ENCODE peak calls at places on chromosome X, in four cellular contexts. O is HCT116, V is GM12878, S is H1. T is an unnamed sample.

GRCh38 chrX:7068939-7069367 is 78.6 kb upstream of the STS start:
- DNase-seq in O (no peak), V (no peak), S (peak; percentile 59), T (no peak)

GRCh38 chrX:131704136-131704695 is 160.3 kb downstream of the OR13H1 start:
- DNase-seq in O (no peak), V (peak; percentile 87), S (no peak), T (no peak)

GRCh38 chrX:40326186-40326965 is 228.6 kb upstream of the BCOR start:
- DNase-seq in O (no peak), V (no peak), S (no peak), T (no peak)

GRCh38 chrX:96721398-96721797 is 36.8 kb downstream of the DIAPH2 start:
- DNase-seq in O (no peak), V (peak; percentile 50), S (no peak), T (no peak)

GRCh38 chrX:17655232-17656034 is 81.9 kb upstream of the SCML1 start:
- DNase-seq in O (no peak), V (no peak), S (peak; percentile 54), T (peak; percentile 13)

GRCh38 chrX:135429429-135429828 is 7.7 kb downstream of the SMIM10L2A start:
- DNase-seq in O (no peak), V (no peak), S (no peak), T (no peak)

GRCh38 chrX:45799576-45799975 is 598.9 kb upstream of the DIPK2B start:
- DNase-seq in O (no peak), V (no peak), S (no peak), T (no peak)

GRCh38 chrX:105191878-105192277 is 28.6 kb downstream of the TEX13A start:
- DNase-seq in O (no peak), V (no peak), S (peak; percentile 46), T (peak; percentile 25)

GRCh38 chrX:45711231-45711630 is 510.6 kb upstream of the DIPK2B start:
- DNase-seq in O (no peak), V (no peak), S (no peak), T (no peak)

GRCh38 chrX:65451663-65452062 is 82.9 kb downstream of the LAS1L start:
- DNase-seq in O (peak; percentile 6), V (no peak), S (no peak), T (peak; percentile 28)

GRCh38 chrX:130005408-130005807 is 23.0 kb downstream of the BCORL1 start:
- DNase-seq in O (no peak), V (no peak), S (no peak), T (no peak)

GRCh38 chrX:154661200-154661599 is 7.8 kb upstream of the CTAG2 start:
- DNase-seq in O (no peak), V (no peak), S (no peak), T (no peak)

GRCh38 chrX:54811301-54811885 is 3.8 kb downstream of the MAGED2 start:
- DNase-seq in O (no peak), V (no peak), S (no peak), T (no peak)

GRCh38 chrX:119218198-119218597 is 17.9 kb upstream of the PGRMC1 start:
- DNase-seq in O (no peak), V (no peak), S (no peak), T (no peak)

GRCh38 chrX:1521459-1521956 is 15.5 kb downstream of the P2RY8 start:
- DNase-seq in O (no peak), V (peak; percentile 99), S (peak; percentile 46), T (peak; percentile 42)

GRCh38 chrX:10617186-10617963 is 3.0 kb downstream of the MID1 start:
- DNase-seq in O (no peak), V (no peak), S (no peak), T (no peak)

GRCh38 chrX:630007-630921 is at the start of gene SHOX:
- DNase-seq in O (no peak), V (no peak), S (no peak), T (no peak)

GRCh38 chrX:14039344-14039743 is 9.7 kb upstream of the GEMIN8 start:
- DNase-seq in O (no peak), V (no peak), S (no peak), T (peak; percentile 33)

GRCh38 chrX:132442674-132443073 is 46.2 kb downstream of the MBNL3 start:
- DNase-seq in O (no peak), V (no peak), S (no peak), T (no peak)

GRCh38 chrX:78997870-78998558 is 52.8 kb downstream of the P2RY10 start:
- DNase-seq in O (no peak), V (no peak), S (no peak), T (no peak)

GRCh38 chrX:77733342-77733741 is 52.7 kb downstream of the ATRX start:
- DNase-seq in O (no peak), V (no peak), S (no peak), T (no peak)

GRCh38 chrX:147853701-147854100 is 58.0 kb upstream of the FMR1 start:
- DNase-seq in O (no peak), V (no peak), S (no peak), T (no peak)

GRCh38 chrX:104852241-104852640 is 286.2 kb downstream of the IL1RAPL2 start:
- DNase-seq in O (no peak), V (no peak), S (no peak), T (no peak)

GRCh38 chrX:13469963-13470679 is 99.3 kb upstream of the EGFL6 start:
- DNase-seq in O (no peak), V (no peak), S (no peak), T (no peak)

GRCh38 chrX:7115557-7115956 is 32.0 kb upstream of the STS start:
- DNase-seq in O (no peak), V (peak; percentile 87), S (no peak), T (no peak)

GRCh38 chrX:49988128-49988527 is 65.7 kb downstream of the CLCN5 start:
- DNase-seq in O (no peak), V (no peak), S (no peak), T (no peak)

DNA sequence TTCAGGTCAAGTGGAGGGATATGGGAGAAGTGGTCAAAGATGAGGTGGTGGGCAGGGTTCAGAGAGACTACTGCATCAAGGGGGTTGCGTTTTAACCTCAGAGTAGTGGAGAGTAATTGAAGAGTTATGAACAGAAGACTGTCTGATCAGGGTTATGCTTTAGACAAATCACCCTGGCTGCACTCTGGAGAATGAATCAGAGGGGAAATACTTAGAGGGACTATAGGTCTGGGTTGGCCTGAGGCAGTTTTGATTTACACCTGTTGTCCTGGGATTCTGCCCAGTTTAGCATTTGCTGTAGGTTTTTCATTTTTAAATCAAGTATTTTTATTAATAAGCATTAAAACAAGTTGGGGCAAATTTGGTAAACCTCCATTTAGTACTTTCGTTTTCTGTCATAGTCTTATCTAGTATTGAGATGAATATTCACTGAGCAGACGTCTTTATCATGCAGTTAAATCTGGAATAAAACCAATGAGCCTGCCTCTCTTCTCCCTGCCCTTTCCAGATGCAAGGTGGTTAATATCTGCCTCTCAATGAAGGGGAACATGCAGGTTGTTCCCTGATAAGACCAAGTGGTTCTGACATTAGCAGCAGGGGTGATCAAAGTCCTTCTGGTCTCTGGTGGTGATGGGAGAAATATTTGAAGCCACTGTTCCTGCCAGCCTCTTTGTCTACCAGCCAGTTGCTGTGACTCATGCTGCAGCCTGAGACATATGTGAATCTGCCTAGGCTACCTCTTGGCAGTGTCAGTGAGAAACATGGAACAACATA is 116.0 kb upstream of the RPS6KA3 start:
- DNase-seq in O (no peak), V (peak; percentile 12), S (no peak), T (no peak)
- TF ChIP-seq YY1 in O (no peak), V (no peak), S (no peak), T (no peak)

DNA sequence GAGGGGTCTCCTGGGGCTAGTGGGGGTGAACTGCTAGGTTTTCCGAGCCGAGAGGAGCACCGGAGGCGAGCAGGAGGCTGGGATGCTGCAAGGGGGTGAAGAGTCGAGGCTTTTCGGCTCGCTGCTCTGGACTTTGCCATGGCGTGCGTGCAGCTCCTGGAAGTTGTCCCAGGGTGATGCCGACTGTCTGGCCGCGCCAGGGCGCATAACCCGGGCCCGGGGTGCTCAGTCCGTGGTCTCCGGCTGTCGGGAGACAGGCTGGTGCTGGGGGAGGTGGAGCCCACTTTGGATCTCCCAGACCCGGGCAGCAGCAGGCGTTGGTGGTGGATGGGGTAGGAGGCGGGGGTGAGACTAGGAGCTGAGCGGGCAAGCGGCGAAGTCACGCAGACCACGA is 777 bp downstream of the GRIA3 start:
- DNase-seq in O (no peak), V (no peak), S (peak; percentile 52), T (no peak)
- H3K4me3 ChIP-seq in O (no peak overlapping the region), V (no peak overlapping the region), S (peak overlapping the region; percentile 56), T (peak overlapping the region; percentile 49)

DNA sequence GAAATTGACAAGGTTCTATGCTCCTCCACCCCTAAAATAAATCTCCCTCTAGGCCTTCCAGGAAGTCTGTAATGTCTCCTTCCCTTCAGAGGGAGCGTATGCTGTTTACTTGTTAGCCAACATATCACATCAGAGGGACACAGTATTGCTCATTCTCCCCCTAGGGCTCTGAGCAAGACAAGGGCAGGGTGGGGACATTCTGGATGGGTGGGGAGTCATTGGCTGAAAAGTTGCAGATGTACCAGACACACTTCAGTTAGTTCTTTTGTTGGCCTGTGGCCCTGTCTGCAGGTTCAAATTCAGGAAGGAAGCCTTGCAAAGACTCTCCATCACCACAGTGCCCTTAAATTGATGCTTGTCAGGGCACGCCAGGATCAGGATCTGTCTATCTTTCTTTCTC is 106.3 kb upstream of the TEX13D start:
- DNase-seq in O (no peak), V (no peak), S (no peak), T (no peak)
- H3K4me1 ChIP-seq in O (no peaks in the 10 kb centered on the region), V (no peaks in the 10 kb centered on the region), S (peaks cover 4% of the 10 kb centered on the region), T (no peaks in the 10 kb centered on the region)

DNA sequence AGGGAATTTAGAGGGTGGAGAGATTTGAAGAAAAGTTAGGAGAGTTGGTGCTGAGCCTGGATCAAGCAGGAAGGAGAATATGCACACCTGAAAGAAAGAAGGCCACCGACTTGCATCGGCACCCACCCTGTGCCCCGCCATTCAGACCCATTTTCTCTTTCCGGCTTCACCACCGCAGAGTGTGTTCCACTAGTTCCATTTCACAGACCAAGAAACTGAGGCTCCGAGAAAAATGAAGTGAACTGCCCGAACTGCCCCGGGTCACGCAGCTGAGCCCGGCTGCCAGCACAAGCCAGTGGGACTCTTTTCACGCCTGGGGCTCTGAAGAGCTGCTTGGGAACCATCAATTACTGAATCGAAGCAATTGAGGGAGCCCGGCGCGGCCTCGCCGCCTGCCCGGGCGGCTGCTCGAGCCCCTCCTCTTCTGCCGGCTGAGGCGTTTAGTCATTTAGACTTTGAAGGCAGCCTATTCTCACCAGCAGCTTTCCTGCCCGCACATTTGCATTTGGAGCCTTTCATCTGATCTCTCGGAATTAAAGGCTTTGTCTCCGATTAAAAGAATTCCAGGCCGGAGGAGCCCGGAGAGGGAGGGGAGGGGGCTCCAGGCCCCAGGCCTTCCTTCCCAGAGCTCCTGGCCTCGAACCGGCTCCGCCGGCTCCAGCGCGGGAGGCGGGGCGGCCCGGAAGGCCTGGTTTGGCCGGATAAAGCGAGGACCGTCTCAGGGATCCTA is 140.2 kb upstream of the PJA1 start:
- DNase-seq in O (no peak), V (no peak), S (peak; percentile 67), T (peak; percentile 90)
- TF ChIP-seq YY1 in O (no peak), V (no peak), S (no peak), T (no peak)